ENCODE peak calls at places on chromosomes 4 and X, in four cellular contexts. X, Y, F and E are unnamed samples.

GRCh38 chr4:96916731-96917130 is 1076.8 kb downstream of the PDHA2 start:
- DNase-seq in X (no peak), Y (no peak), F (no peak), E (no peak)

GRCh38 chrX:42097491-42097890 is 174.1 kb upstream of the CASK start:
- DNase-seq in X (no peak), Y (no peak), F (no peak), E (no peak)

GRCh38 chrX:63932006-63932405 is 147.0 kb upstream of the ARHGEF9 start:
- DNase-seq in X (no peak), Y (no peak), F (no peak), E (no peak)

GRCh38 chrX:110173192-110174175 is 144.4 kb downstream of the AMMECR1 start:
- DNase-seq in X (no peak), Y (no peak), F (no peak), E (no peak)

GRCh38 chr4:119728692-119729593 is 100.3 kb upstream of the PDE5A start:
- DNase-seq in X (no peak), Y (no peak), F (no peak), E (no peak)

GRCh38 chrX:39791691-39792090 is 306.1 kb downstream of the BCOR start:
- DNase-seq in X (no peak), Y (no peak), F (no peak), E (no peak)

GRCh38 chr4:185211641-185212040 is 2.2 kb downstream of the SNX25 start:
- DNase-seq in X (no peak), Y (no peak), F (no peak), E (no peak)

GRCh38 chr4:159137176-159137575 is 34.3 kb downstream of the RAPGEF2 start:
- DNase-seq in X (no peak), Y (no peak), F (no peak), E (no peak)

GRCh38 chrX:40964008-40964407 is 121.2 kb upstream of the USP9X start:
- DNase-seq in X (no peak), Y (no peak), F (no peak), E (no peak)

GRCh38 chr4:175325230-175325629 is 407.1 kb downstream of the ADAM29 start:
- DNase-seq in X (no peak), Y (no peak), F (no peak), E (peak)

GRCh38 chrX:92247076-92247475 is 467.9 kb downstream of the PCDH11X start:
- DNase-seq in X (no peak), Y (no peak), F (no peak), E (no peak)

GRCh38 chrX:150581093-150581775 is 12.8 kb downstream of the MTM1 start:
- DNase-seq in X (no peak), Y (no peak), F (no peak), E (peak)

GRCh38 chrX:31153475-31154047 is 81.7 kb upstream of the FTHL17 start:
- DNase-seq in X (no peak), Y (no peak), F (no peak), E (no peak)

GRCh38 chrX:47854474-47854873 is 17.8 kb downstream of the ZNF81 start:
- DNase-seq in X (no peak), Y (no peak), F (no peak), E (peak)

GRCh38 chr4:150010525-150011126 is 67.6 kb upstream of the DCLK2 start:
- DNase-seq in X (no peak), Y (no peak), F (no peak), E (peak)

GRCh38 chr4:8385106-8385505 is 55.4 kb downstream of the ACOX3 start:
- DNase-seq in X (no peak), Y (no peak), F (no peak), E (no peak)

GRCh38 chr4:105401278-105401677 is 72.6 kb downstream of the PPA2 start:
- DNase-seq in X (no peak), Y (no peak), F (no peak), E (no peak)

GRCh38 chr4:173005912-173006633 is 162.5 kb upstream of the GALNT7 start:
- DNase-seq in X (no peak), Y (no peak), F (no peak), E (no peak)

GRCh38 chr4:31422006-31422405 is 701.8 kb downstream of the PCDH7 start:
- DNase-seq in X (no peak), Y (no peak), F (no peak), E (no peak)

GRCh38 chrX:55787727-55788126 is 70.2 kb downstream of the RRAGB start:
- DNase-seq in X (no peak), Y (no peak), F (no peak), E (no peak)

GRCh38 chr4:22988526-22988925 is 295.8 kb downstream of the GBA3 start:
- DNase-seq in X (no peak), Y (no peak), F (no peak), E (no peak)

GRCh38 chr4:65046496-65047101 is 623.7 kb downstream of the EPHA5 start:
- DNase-seq in X (no peak), Y (no peak), F (no peak), E (no peak)

GRCh38 chr4:144645621-144646522 is at the start of gene HHIP:
- DNase-seq in X (peak), Y (no peak), F (no peak), E (peak)

GRCh38 chrX:41033299-41033698 is 51.9 kb upstream of the USP9X start:
- DNase-seq in X (no peak), Y (no peak), F (no peak), E (no peak)

GRCh38 chrX:12954981-12955380 is 19.9 kb upstream of the TMSB4X start:
- DNase-seq in X (no peak), Y (no peak), F (no peak), E (no peak)

GRCh38 chrX:111445485-111445884 is 33.5 kb upstream of the DCX start:
- DNase-seq in X (no peak), Y (no peak), F (no peak), E (peak)

GRCh38 chr4:60863442-60863841 is 336.7 kb upstream of the ADGRL3 start:
- DNase-seq in X (no peak), Y (no peak), F (no peak), E (no peak)

GRCh38 chr4:60868232-60868960 is 331.7 kb upstream of the ADGRL3 start:
- DNase-seq in X (no peak), Y (no peak), F (no peak), E (no peak)

GRCh38 chr4:60865238-60865637 is 334.9 kb upstream of the ADGRL3 start:
- DNase-seq in X (no peak), Y (no peak), F (no peak), E (peak)
- TF ChIP-seq CTCF in X (no peak), Y (no peak), F (no peak), E (peak)

GRCh38 chr4:48906283-48907173 is at the start of gene OCIAD2:
- DNase-seq in X (peak), Y (peak), F (no peak), E (no peak)
- TF ChIP-seq CTCF in X (no peak), Y (peak), F (no peak), E (no peak)

GRCh38 chrX:134782796-134783195 is 124.5 kb upstream of the PLAC1 start:
- DNase-seq in X (no peak), Y (no peak), F (peak), E (peak)
- TF ChIP-seq CTCF in X (peak), Y (no peak), F (peak), E (peak)

GRCh38 chr4:89641367-89641687 is 195.6 kb downstream of the SNCA start:
- DNase-seq in X (no peak), Y (no peak), F (no peak), E (no peak)
- TF ChIP-seq CTCF in X (no peak), Y (no peak), F (no peak), E (no peak)

GRCh38 chr4:38902695-38903094 is 35.1 kb downstream of the FAM114A1 start:
- DNase-seq in X (no peak), Y (no peak), F (no peak), E (no peak)
- TF ChIP-seq CTCF in X (no peak), Y (peak), F (peak), E (no peak)

GRCh38 chr4:57094482-57095223 is 15.5 kb downstream of the IGFBP7 start:
- DNase-seq in X (no peak), Y (no peak), F (no peak), E (peak)
- TF ChIP-seq CTCF in X (no peak), Y (no peak), F (no peak), E (peak)

GRCh38 chrX:153689654-153690465 is 2.1 kb downstream of the SLC6A8 start:
- DNase-seq in X (no peak), Y (no peak), F (no peak), E (no peak)
- TF ChIP-seq CTCF in X (no peak), Y (no peak), F (no peak), E (peak)